ENCODE peak calls at places on chromosomes 7 and 10, in four cellular contexts. V is IMR-90, J is H9, P is neuronal stem cell. D is an unnamed sample.

GRCh38 chr7:74483402-74484336 is 30.0 kb downstream of the GTF2IRD1 start:
- DNase-seq in J (no peak), V (peak), P (no peak), D (no peak)

GRCh38 chr10:102645741-102646609 is 1.7 kb downstream of the TRIM8 start:
- DNase-seq in P (no peak), J (no peak), V (peak), D (peak)

GRCh38 chr7:26705567-26705966 is 158.8 kb downstream of the SKAP2 start:
- DNase-seq in J (no peak), V (peak), P (no peak), D (no peak)

GRCh38 chr7:38105874-38106483 is 72.1 kb upstream of the STARD3NL start:
- DNase-seq in V (peak), P (peak), J (no peak), D (peak)

GRCh38 chr7:65937296-65937695 is 44.7 kb downstream of the GUSB start:
- DNase-seq in J (no peak), V (no peak), P (no peak), D (no peak)

GRCh38 chr7:130180571-130180971 is 24.6 kb downstream of the TMEM209 start:
- DNase-seq in P (no peak), J (no peak), V (peak), D (no peak)

GRCh38 chr7:141992154-141992553 is 3.5 kb upstream of the MGAM start:
- DNase-seq in V (no peak), J (no peak), P (no peak), D (no peak)

GRCh38 chr7:45229130-45229920 is 71.7 kb downstream of the RAMP3 start:
- DNase-seq in J (no peak), V (no peak), P (no peak), D (no peak)

GRCh38 chr10:73886085-73886529 is 11.8 kb upstream of the CAMK2G start:
- DNase-seq in V (peak), J (peak), P (peak), D (peak)

GRCh38 chr10:101001225-101002035 is 1.8 kb downstream of the LZTS2 start:
- DNase-seq in J (no peak), V (peak), P (no peak), D (peak)

DNA sequence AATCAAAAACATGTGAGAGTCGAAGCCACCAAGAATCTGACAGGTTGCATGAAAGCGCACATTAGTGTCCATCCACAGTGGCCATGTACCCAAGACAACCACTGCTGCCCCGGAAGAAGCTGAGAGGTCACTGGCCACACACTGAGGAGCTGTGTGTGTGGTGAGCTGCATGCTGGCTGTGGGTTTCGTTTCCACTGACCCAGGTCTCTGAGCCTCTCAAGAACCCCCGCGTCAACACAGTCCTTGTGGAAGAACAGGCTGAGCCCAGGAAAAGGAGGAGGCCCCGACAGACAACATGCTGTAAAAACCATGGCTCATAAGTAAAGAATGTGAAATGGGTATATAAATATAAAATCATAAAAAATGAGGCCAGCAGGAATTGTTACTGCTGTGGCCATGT is 8.2 kb downstream of the VIPR2 start:
- DNase-seq in J (peak), P (no peak), V (no peak), D (no peak)
- H3K4ac ChIP-seq in J (no peak), P (no peak), V (no peak), D (no peak)

GRCh38 chr10:5576154-5576748 is 51.5 kb downstream of the CALML3 start:
- DNase-seq in J (no peak), P (no peak), V (no peak), D (no peak)
- H3K4ac ChIP-seq in J (no peak), P (no peak), V (peak), D (no peak)

GRCh38 chr7:106001196-106001595 is 38.1 kb downstream of the CDHR3 start:
- DNase-seq in J (no peak), V (no peak), P (no peak), D (no peak)

GRCh38 chr7:105999256-105999655 is 36.2 kb downstream of the CDHR3 start:
- DNase-seq in P (no peak), J (no peak), V (no peak), D (no peak)

GRCh38 chr7:105992888-105993287 is 29.8 kb downstream of the CDHR3 start:
- DNase-seq in J (no peak), V (no peak), P (no peak), D (no peak)

DNA sequence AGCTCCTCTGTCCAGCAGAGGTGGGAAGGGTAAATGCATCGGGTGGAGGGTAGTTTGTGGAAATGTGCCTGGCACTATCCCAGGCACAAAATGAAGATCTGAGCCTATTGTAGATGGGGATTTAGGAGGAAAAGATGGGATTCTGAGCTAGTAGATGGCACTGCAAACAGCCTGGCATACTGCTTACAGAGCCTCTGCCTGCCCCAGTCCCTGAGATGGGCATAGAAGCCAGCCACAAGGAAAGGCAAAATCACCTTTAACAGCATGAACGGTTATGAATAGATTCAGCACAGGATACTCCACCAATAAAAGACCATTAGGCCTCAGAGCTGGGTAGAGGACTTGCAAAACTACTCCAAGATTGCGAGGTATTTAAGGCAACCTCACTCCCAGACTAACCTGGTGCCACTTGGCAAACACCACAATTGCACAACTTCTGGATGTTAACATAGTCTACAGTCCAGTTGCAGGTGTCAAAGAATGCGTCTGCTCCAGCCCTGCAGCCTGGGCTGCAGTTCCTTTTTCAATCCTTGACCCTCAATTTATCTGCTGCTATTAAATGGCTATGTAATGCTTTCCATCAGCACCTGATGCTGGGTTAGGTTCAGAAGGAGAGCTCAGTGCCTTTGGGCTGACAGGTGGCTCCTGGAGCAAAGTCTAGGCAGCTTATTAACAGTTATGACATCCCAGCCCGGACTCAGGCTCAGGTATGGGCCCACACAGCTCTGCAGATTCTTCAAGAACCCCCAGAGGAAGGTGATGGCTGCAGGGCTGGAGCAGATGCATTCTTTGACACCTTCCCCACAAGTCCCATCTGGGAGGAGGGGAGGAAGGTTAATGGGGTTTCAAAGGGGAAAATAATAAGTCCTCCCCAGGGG is 34.0 kb downstream of the CDHR3 start:
- DNase-seq in V (no peak), P (no peak), J (no peak), D (no peak)
- H3K4ac ChIP-seq in V (no peak), P (no peak), J (no peak), D (no peak)

GRCh38 chr10:93463723-93464511 is 18.2 kb downstream of the MYOF start:
- DNase-seq in J (no peak), P (no peak), V (peak), D (no peak)
- H3K4ac ChIP-seq in J (no peak), P (no peak), V (peak), D (no peak)

GRCh38 chr7:54757711-54758110 is 1.3 kb downstream of the SEC61G start:
- DNase-seq in P (no peak), V (no peak), J (no peak), D (no peak)

GRCh38 chr7:54764861-54765260 is 5.8 kb upstream of the SEC61G start:
- DNase-seq in V (no peak), J (no peak), P (no peak), D (no peak)

DNA sequence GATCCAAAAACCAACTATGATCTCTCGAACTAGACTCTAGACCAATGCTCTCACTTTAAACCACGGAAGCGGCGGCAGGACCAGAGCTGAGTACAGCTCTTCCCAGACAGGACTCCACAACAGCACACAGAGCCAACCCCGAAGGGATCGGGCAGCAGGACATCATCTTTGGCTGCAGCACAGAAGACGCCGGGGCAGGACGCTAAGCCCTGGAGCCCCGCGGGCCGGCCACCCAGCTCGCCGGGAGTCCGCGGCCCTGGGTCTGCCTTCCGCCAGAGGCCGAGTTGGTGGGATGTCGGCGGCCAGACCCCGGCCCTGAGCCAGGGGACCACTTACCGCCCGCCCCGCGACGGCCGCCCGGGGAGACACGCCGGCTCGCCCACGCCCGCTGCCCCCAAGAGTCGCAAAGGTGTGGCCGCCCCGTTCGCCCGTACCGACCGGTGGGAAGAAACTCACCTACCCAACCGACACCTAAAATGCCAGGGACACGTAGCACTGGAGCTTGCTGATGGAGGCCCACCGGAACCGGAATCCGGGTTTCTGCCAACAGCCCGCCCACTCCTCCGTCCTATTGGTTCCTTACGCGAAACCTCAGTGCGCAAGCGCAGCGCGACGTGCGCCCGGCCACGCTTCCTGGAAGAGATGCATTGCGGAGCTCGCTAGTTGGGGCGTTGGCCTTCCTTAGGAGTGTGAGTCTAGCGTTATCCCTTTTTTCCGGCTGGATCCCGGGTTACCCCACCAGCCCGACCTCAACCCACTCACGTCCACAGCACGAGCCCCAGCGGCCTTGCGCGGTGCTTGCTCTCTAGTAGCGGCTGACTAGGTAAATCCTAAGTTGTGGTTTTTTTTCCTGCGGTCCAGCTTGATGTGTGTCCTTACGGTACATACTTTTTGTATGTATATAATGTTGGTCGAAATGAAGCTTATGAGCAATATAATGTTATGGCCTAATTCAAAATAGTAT is at the start of gene SEC61G:
- DNase-seq in J (peak), V (peak), P (peak), D (peak)
- H3K4ac ChIP-seq in J (no peak), V (peak), P (no peak), D (peak)

D was measured in mesendoderm.